ENCODE peak calls at places on chromosomes 4 and X, in four cellular contexts. One of them, this sample, is unnamed.
A peak's percentile ranks its signal among the peaks of the same experiment; 100 is the strongest.

GRCh38 chrX:50721771-50722521 is 92.0 kb downstream of the SHROOM4 start:
- DNase-seq in GM12878: no peak
- DNase-seq in K562: no peak
- DNase-seq in HepG2: no peak
- DNase-seq in this sample: no peak

GRCh38 chrX:39050427-39050826 is 249.2 kb downstream of the MID1IP1 start:
- DNase-seq in K562: no peak
- DNase-seq in GM12878: no peak
- DNase-seq in HepG2: no peak
- DNase-seq in this sample: no peak

GRCh38 chrX:140475025-140475424 is 29.8 kb downstream of the SOX3 start:
- DNase-seq in HepG2: no peak
- DNase-seq in K562: no peak
- DNase-seq in GM12878: no peak
- DNase-seq in this sample: no peak

GRCh38 chrX:103774070-103774642 is 2.5 kb upstream of the PLP1 start:
- DNase-seq in K562: no peak
- DNase-seq in HepG2: peak; percentile 1
- DNase-seq in GM12878: no peak
- DNase-seq in this sample: no peak

GRCh38 chr4:166012129-166013078 is 139.4 kb downstream of the TLL1 start:
- DNase-seq in GM12878: no peak
- DNase-seq in HepG2: no peak
- DNase-seq in K562: no peak
- DNase-seq in this sample: no peak

GRCh38 chr4:114599231-114600065 is 841 bp downstream of the UGT8 start:
- DNase-seq in GM12878: no peak
- DNase-seq in HepG2: no peak
- DNase-seq in K562: peak; percentile 48
- DNase-seq in this sample: peak; percentile 37

GRCh38 chr4:56701156-56701471 is 20.0 kb upstream of the HOPX start:
- DNase-seq in GM12878: no peak
- DNase-seq in HepG2: no peak
- DNase-seq in K562: no peak
- DNase-seq in this sample: no peak

GRCh38 chr4:183738081-183738673 is 79.1 kb downstream of the TRAPPC11 start:
- DNase-seq in HepG2: no peak
- DNase-seq in GM12878: peak; percentile 24
- DNase-seq in K562: no peak
- DNase-seq in this sample: no peak

GRCh38 chr4:126757219-126757618 is 875.5 kb upstream of the INTU start:
- DNase-seq in HepG2: no peak
- DNase-seq in K562: no peak
- DNase-seq in GM12878: no peak
- DNase-seq in this sample: no peak

GRCh38 chr4:90165883-90166282 is 38.7 kb downstream of the CCSER1 start:
- DNase-seq in K562: no peak
- DNase-seq in GM12878: peak; percentile 25
- DNase-seq in HepG2: no peak
- DNase-seq in this sample: no peak

GRCh38 chr4:675036-675804 is 878 bp downstream of the MYL5 start:
- DNase-seq in HepG2: no peak
- DNase-seq in K562: no peak
- DNase-seq in GM12878: no peak
- DNase-seq in this sample: no peak

GRCh38 chr4:77473509-77473908 is 132.1 kb upstream of the CXCL13 start:
- DNase-seq in GM12878: no peak
- DNase-seq in K562: peak; percentile 32
- DNase-seq in HepG2: peak; percentile 18
- DNase-seq in this sample: peak; percentile 54

GRCh38 chrX:68659385-68659784 is 11.9 kb downstream of the STARD8 start:
- DNase-seq in HepG2: no peak
- DNase-seq in GM12878: no peak
- DNase-seq in K562: no peak
- DNase-seq in this sample: no peak

GRCh38 chrX:130097507-130098201 is 12.6 kb downstream of the ELF4 start:
- DNase-seq in GM12878: no peak
- DNase-seq in HepG2: peak; percentile 50
- DNase-seq in K562: no peak
- DNase-seq in this sample: no peak

GRCh38 chrX:68932611-68933010 is 103.8 kb downstream of the EFNB1 start:
- DNase-seq in HepG2: no peak
- DNase-seq in GM12878: no peak
- DNase-seq in K562: no peak
- DNase-seq in this sample: no peak

GRCh38 chr4:41148292-41148691 is 66.0 kb downstream of the APBB2 start:
- DNase-seq in K562: no peak
- DNase-seq in HepG2: no peak
- DNase-seq in GM12878: no peak
- DNase-seq in this sample: no peak

GRCh38 chr4:90127706-90128345 is 632 bp downstream of the CCSER1 start:
- DNase-seq in HepG2: no peak
- DNase-seq in K562: no peak
- DNase-seq in GM12878: no peak
- DNase-seq in this sample: peak; percentile 38

GRCh38 chrX:29662759-29663503 is 552.4 kb upstream of the MAGEB2 start:
- DNase-seq in HepG2: peak; percentile 1
- DNase-seq in K562: peak; percentile 1
- DNase-seq in GM12878: peak; percentile 7
- DNase-seq in this sample: no peak

GRCh38 chr4:44493924-44494323 is 45.3 kb upstream of the KCTD8 start:
- DNase-seq in HepG2: peak; percentile 20
- DNase-seq in K562: peak; percentile 3
- DNase-seq in GM12878: no peak
- DNase-seq in this sample: peak; percentile 16

GRCh38 chrX:38368774-38369173 is 16.4 kb downstream of the OTC start:
- DNase-seq in GM12878: no peak
- DNase-seq in HepG2: no peak
- DNase-seq in K562: no peak
- DNase-seq in this sample: no peak

GRCh38 chrX:53287493-53288138 is 6.2 kb upstream of the IQSEC2 start:
- DNase-seq in GM12878: peak; percentile 11
- DNase-seq in HepG2: no peak
- DNase-seq in K562: no peak
- DNase-seq in this sample: no peak

GRCh38 chrX:13473666-13474516 is 95.5 kb upstream of the EGFL6 start:
- DNase-seq in K562: no peak
- DNase-seq in HepG2: no peak
- DNase-seq in GM12878: peak; percentile 52
- DNase-seq in this sample: no peak

GRCh38 chr4:41436365-41437263 is 101.3 kb upstream of the LIMCH1 start:
- DNase-seq in HepG2: no peak
- DNase-seq in GM12878: no peak
- DNase-seq in K562: no peak
- DNase-seq in this sample: no peak

GRCh38 chr4:105715692-105716278 is 7.2 kb downstream of the GSTCD start:
- DNase-seq in HepG2: peak; percentile 28
- DNase-seq in K562: peak; percentile 28
- DNase-seq in GM12878: no peak
- DNase-seq in this sample: peak; percentile 23

GRCh38 chr4:101993841-101994221 is 203.3 kb downstream of the BANK1 start:
- DNase-seq in K562: no peak
- DNase-seq in HepG2: no peak
- DNase-seq in GM12878: no peak
- DNase-seq in this sample: no peak

DNA sequence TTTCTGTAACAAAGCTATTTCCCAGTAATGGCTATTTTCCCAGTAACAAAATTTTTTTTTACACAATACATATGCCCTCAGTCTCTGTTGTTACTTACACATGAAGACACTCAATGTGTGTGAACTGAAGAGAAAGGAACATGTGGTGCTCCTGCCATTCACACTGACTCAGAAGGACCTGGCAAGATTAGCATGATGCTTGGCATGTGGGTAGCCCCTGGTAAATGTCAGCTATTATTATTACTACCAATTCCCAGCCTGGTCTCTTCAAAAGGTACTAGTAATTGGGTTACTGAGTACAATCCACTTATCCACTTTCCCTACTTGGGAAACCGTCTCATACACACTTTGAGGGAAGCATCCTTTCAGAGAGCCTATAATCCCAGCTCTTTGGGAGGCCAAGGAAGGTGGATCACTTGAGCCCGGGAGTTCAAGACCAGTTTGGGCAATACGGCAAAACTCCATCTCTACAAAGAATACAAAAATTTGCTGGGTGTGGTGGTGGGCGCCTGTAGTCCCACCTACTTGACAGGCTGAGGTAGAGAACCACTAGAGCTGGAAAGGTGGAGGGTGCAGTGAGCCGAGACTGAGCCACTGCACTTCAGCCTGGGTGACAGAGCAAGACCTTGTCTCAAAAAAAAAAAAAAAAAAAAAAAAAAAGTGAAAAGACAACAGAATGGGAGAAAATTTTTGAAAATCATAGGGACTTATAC is 14.6 kb downstream of the RBBP7 start:
- DNase-seq in GM12878: no peak
- DNase-seq in HepG2: no peak
- DNase-seq in K562: no peak
- DNase-seq in this sample: no peak
- TF ChIP-seq FOXK2 in GM12878: no peak
- TF ChIP-seq FOXK2 in HepG2: no peak
- TF ChIP-seq FOXK2 in K562: no peak
- TF ChIP-seq FOXK2 in this sample: no peak

DNA sequence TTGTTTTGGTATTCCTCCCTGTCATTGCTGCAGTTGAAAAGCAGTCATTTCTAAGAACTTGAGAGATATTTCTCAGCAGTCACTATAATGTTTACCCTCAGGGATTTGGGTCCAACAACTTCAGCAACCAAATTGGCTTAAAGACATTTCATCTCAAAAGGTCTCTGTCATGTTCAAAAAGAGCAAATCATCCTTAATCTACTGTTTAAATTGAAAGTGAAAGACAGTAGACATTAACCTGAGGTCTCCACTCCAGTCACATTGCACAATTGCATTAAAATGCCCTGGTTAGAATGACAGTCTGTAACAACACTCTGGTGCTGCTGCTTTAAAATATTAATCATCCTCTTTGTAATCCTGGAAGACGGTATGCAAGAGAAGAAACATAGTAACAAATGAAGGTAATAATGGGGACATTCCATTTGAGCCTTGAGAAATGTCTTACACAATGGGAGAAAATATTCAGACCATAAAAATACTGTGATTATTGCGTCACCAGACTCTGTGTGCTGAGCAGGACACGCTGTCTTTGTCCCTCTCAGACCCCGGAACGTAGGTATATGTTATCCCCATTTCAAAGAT is 90.2 kb upstream of the UNC5C start:
- DNase-seq in K562: no peak
- DNase-seq in HepG2: no peak
- DNase-seq in GM12878: no peak
- DNase-seq in this sample: no peak
- TF ChIP-seq TARDBP in K562: no peak
- TF ChIP-seq TARDBP in HepG2: no peak
- TF ChIP-seq TARDBP in GM12878: no peak
- TF ChIP-seq TARDBP in this sample: no peak

DNA sequence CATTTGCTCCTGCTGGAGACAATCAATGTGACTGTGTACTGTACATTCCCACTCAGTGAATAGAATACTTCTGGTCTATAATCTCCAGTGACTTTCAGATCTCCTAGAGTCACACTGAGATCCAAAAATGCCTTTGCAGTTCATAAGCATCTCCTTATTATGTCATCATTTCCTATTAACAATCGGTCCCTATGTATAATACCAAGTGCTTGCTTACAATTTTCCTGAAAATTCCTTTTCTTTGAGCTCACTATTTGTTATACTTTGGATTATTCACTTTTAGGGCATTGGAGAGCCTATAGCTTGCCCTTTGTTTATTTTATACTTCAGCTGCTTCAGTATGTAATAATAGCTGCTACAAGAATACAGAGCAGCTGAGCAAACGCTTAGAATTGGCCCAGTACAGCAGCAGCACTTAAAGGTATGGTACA is 313.0 kb downstream of the DCTD start:
- DNase-seq in K562: no peak
- DNase-seq in HepG2: no peak
- DNase-seq in GM12878: no peak
- DNase-seq in this sample: no peak
- TF ChIP-seq FOXM1 in K562: no peak
- TF ChIP-seq FOXM1 in HepG2: no peak
- TF ChIP-seq FOXM1 in GM12878: no peak
- TF ChIP-seq FOXM1 in this sample: no peak

DNA sequence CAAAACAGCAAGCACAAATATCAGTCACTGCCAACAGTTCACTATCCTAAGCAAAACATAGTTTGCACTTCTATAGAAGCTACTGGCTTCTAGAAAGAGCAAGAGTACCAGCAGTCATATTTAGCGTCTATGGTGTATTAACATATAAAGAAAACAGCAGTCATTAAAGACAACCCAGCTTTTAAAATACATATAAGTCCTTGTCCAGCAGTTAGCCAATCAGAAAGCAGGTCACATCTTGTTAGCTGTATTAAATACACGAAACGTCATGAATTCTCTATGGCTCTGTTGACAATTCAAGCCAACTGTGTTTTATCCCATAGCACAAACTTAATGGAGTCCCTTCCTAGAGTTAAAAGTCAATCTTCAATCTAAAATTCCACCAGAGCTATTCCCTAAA is 1.6 kb downstream of the LDB2 start:
- DNase-seq in GM12878: no peak
- DNase-seq in HepG2: no peak
- DNase-seq in K562: no peak
- DNase-seq in this sample: no peak
- TF ChIP-seq FOXK2 in GM12878: no peak
- TF ChIP-seq FOXK2 in HepG2: no peak
- TF ChIP-seq FOXK2 in K562: no peak
- TF ChIP-seq FOXK2 in this sample: no peak

GRCh38 chr4:24783506-24783905 is 11.9 kb upstream of the SOD3 start:
- DNase-seq in K562: no peak
- DNase-seq in GM12878: no peak
- DNase-seq in HepG2: no peak
- DNase-seq in this sample: no peak

GRCh38 chr4:24780936-24781538 is 14.3 kb upstream of the SOD3 start:
- DNase-seq in HepG2: no peak
- DNase-seq in GM12878: no peak
- DNase-seq in K562: no peak
- DNase-seq in this sample: no peak

GRCh38 chr4:24777528-24777927 is 17.8 kb upstream of the SOD3 start:
- DNase-seq in GM12878: no peak
- DNase-seq in K562: no peak
- DNase-seq in HepG2: no peak
- DNase-seq in this sample: no peak

GRCh38 chr4:24778427-24779225 is 16.7 kb upstream of the SOD3 start:
- DNase-seq in GM12878: no peak
- DNase-seq in K562: no peak
- DNase-seq in HepG2: no peak
- DNase-seq in this sample: no peak

GRCh38 chr4:24781999-24782745 is 13.2 kb upstream of the SOD3 start:
- DNase-seq in GM12878: no peak
- DNase-seq in HepG2: no peak
- DNase-seq in K562: no peak
- DNase-seq in this sample: no peak
- TF ChIP-seq TARDBP in GM12878: no peak
- TF ChIP-seq TARDBP in HepG2: no peak
- TF ChIP-seq TARDBP in K562: no peak
- TF ChIP-seq TARDBP in this sample: no peak

GRCh38 chr4:170671171-170671570 is 581.4 kb upstream of the AADAT start:
- DNase-seq in K562: no peak
- DNase-seq in HepG2: no peak
- DNase-seq in GM12878: no peak
- DNase-seq in this sample: no peak
- TF ChIP-seq FOXM1 in K562: no peak
- TF ChIP-seq FOXM1 in HepG2: no peak
- TF ChIP-seq FOXM1 in GM12878: no peak
- TF ChIP-seq FOXM1 in this sample: no peak

GRCh38 chrX:148600131-148600530 is 99.7 kb downstream of the AFF2 start:
- DNase-seq in GM12878: no peak
- DNase-seq in HepG2: no peak
- DNase-seq in K562: no peak
- DNase-seq in this sample: no peak
- TF ChIP-seq FOXK2 in GM12878: no peak
- TF ChIP-seq FOXK2 in HepG2: no peak
- TF ChIP-seq FOXK2 in K562: no peak
- TF ChIP-seq FOXK2 in this sample: no peak

This sample was measured in HEK293T.